ENCODE peak calls at places on chromosomes 5 and 9, in nine cellular contexts. One of them, this sample, is unnamed.

GRCh38 chr9:18675345-18675744 is 201.4 kb downstream of the ADAMTSL1 start:
- DNase-seq in pancreas: no peak
- DNase-seq in AG09309: no peak
- DNase-seq in progenitor cell of endocrine pancreas: no peak
- DNase-seq in skeletal muscle cell: no peak
- DNase-seq in hepatocyte: no peak
- DNase-seq in EL: peak; percentile 8
- DNase-seq in IMR-90: peak; percentile 19
- DNase-seq in T1000: no peak
- DNase-seq in this sample: no peak

GRCh38 chr5:178730940-178731265 is 444 bp upstream of the ZNF354A start:
- DNase-seq in T1000: no peak
- DNase-seq in progenitor cell of endocrine pancreas: no peak
- DNase-seq in hepatocyte: no peak
- DNase-seq in EL: no peak
- DNase-seq in IMR-90: no peak
- DNase-seq in skeletal muscle cell: no peak
- DNase-seq in AG09309: no peak
- DNase-seq in pancreas: no peak
- DNase-seq in this sample: no peak

GRCh38 chr9:94717656-94718225 is 8.8 kb upstream of the AOPEP start:
- DNase-seq in pancreas: no peak
- DNase-seq in AG09309: no peak
- DNase-seq in EL: no peak
- DNase-seq in hepatocyte: no peak
- DNase-seq in progenitor cell of endocrine pancreas: no peak
- DNase-seq in skeletal muscle cell: no peak
- DNase-seq in IMR-90: peak; percentile 54
- DNase-seq in T1000: no peak
- DNase-seq in this sample: no peak

GRCh38 chr9:21056931-21057330 is 20.8 kb downstream of the IFNB1 start:
- DNase-seq in IMR-90: peak; percentile 49
- DNase-seq in pancreas: no peak
- DNase-seq in EL: peak; percentile 48
- DNase-seq in skeletal muscle cell: no peak
- DNase-seq in T1000: no peak
- DNase-seq in progenitor cell of endocrine pancreas: no peak
- DNase-seq in hepatocyte: no peak
- DNase-seq in AG09309: no peak
- DNase-seq in this sample: no peak

GRCh38 chr5:81878333-81878732 is 93.5 kb upstream of the ATG10 start:
- DNase-seq in progenitor cell of endocrine pancreas: no peak
- DNase-seq in AG09309: no peak
- DNase-seq in IMR-90: no peak
- DNase-seq in hepatocyte: no peak
- DNase-seq in pancreas: no peak
- DNase-seq in EL: no peak
- DNase-seq in T1000: no peak
- DNase-seq in skeletal muscle cell: no peak
- DNase-seq in this sample: no peak

GRCh38 chr5:152560508-152561137 is 155.5 kb upstream of the NMUR2 start:
- DNase-seq in hepatocyte: peak; percentile 80
- DNase-seq in EL: peak; percentile 49
- DNase-seq in pancreas: peak; percentile 61
- DNase-seq in AG09309: no peak
- DNase-seq in skeletal muscle cell: peak; percentile 19
- DNase-seq in IMR-90: peak; percentile 12
- DNase-seq in T1000: no peak
- DNase-seq in progenitor cell of endocrine pancreas: peak; percentile 52
- DNase-seq in this sample: no peak

GRCh38 chr9:23372703-23373102 is 453.3 kb downstream of the ELAVL2 start:
- DNase-seq in hepatocyte: no peak
- DNase-seq in progenitor cell of endocrine pancreas: no peak
- DNase-seq in pancreas: no peak
- DNase-seq in EL: no peak
- DNase-seq in T1000: no peak
- DNase-seq in AG09309: no peak
- DNase-seq in IMR-90: no peak
- DNase-seq in skeletal muscle cell: no peak
- DNase-seq in this sample: no peak

GRCh38 chr5:147750065-147750464 is 32.5 kb downstream of the JAKMIP2 start:
- DNase-seq in EL: no peak
- DNase-seq in hepatocyte: no peak
- DNase-seq in T1000: no peak
- DNase-seq in skeletal muscle cell: no peak
- DNase-seq in pancreas: no peak
- DNase-seq in AG09309: no peak
- DNase-seq in IMR-90: no peak
- DNase-seq in progenitor cell of endocrine pancreas: no peak
- DNase-seq in this sample: no peak

GRCh38 chr9:111016046-111017026 is 21.9 kb downstream of the LPAR1 start:
- DNase-seq in EL: peak; percentile 61
- DNase-seq in hepatocyte: peak; percentile 32
- DNase-seq in IMR-90: peak; percentile 76
- DNase-seq in skeletal muscle cell: no peak
- DNase-seq in pancreas: no peak
- DNase-seq in AG09309: no peak
- DNase-seq in T1000: no peak
- DNase-seq in progenitor cell of endocrine pancreas: no peak
- DNase-seq in this sample: no peak

GRCh38 chr9:87766697-87767096 is 40.8 kb downstream of the CTSL start:
- DNase-seq in IMR-90: no peak
- DNase-seq in AG09309: no peak
- DNase-seq in skeletal muscle cell: no peak
- DNase-seq in hepatocyte: peak; percentile 69
- DNase-seq in pancreas: no peak
- DNase-seq in T1000: no peak
- DNase-seq in EL: no peak
- DNase-seq in progenitor cell of endocrine pancreas: no peak
- DNase-seq in this sample: no peak

GRCh38 chr9:92191801-92192200 is 76.6 kb upstream of the SPTLC1 start:
- DNase-seq in AG09309: peak; percentile 41
- DNase-seq in hepatocyte: no peak
- DNase-seq in skeletal muscle cell: peak; percentile 41
- DNase-seq in progenitor cell of endocrine pancreas: no peak
- DNase-seq in EL: peak; percentile 63
- DNase-seq in T1000: no peak
- DNase-seq in IMR-90: peak; percentile 59
- DNase-seq in pancreas: no peak
- DNase-seq in this sample: no peak

GRCh38 chr5:123610209-123610608 is 98.2 kb downstream of the CSNK1G3 start:
- DNase-seq in IMR-90: peak; percentile 51
- DNase-seq in AG09309: no peak
- DNase-seq in skeletal muscle cell: peak; percentile 9
- DNase-seq in EL: peak; percentile 17
- DNase-seq in pancreas: no peak
- DNase-seq in hepatocyte: peak; percentile 2
- DNase-seq in progenitor cell of endocrine pancreas: no peak
- DNase-seq in T1000: no peak
- DNase-seq in this sample: no peak

GRCh38 chr9:112015736-112016135 is 119.1 kb downstream of the UGCG start:
- DNase-seq in progenitor cell of endocrine pancreas: no peak
- DNase-seq in hepatocyte: no peak
- DNase-seq in T1000: no peak
- DNase-seq in skeletal muscle cell: no peak
- DNase-seq in AG09309: no peak
- DNase-seq in EL: no peak
- DNase-seq in IMR-90: no peak
- DNase-seq in pancreas: no peak
- DNase-seq in this sample: no peak

GRCh38 chr5:135391123-135391868 is 7.7 kb downstream of the MACROH2A1 start:
- DNase-seq in skeletal muscle cell: peak; percentile 82
- DNase-seq in pancreas: no peak
- DNase-seq in hepatocyte: no peak
- DNase-seq in IMR-90: peak; percentile 95
- DNase-seq in EL: peak; percentile 89
- DNase-seq in progenitor cell of endocrine pancreas: no peak
- DNase-seq in T1000: no peak
- DNase-seq in AG09309: peak; percentile 72
- DNase-seq in this sample: no peak

GRCh38 chr5:81401266-81401665 is 7.3 kb upstream of the ACOT12 start:
- DNase-seq in T1000: no peak
- DNase-seq in EL: no peak
- DNase-seq in hepatocyte: no peak
- DNase-seq in skeletal muscle cell: no peak
- DNase-seq in progenitor cell of endocrine pancreas: no peak
- DNase-seq in IMR-90: no peak
- DNase-seq in AG09309: no peak
- DNase-seq in pancreas: no peak
- DNase-seq in this sample: no peak

GRCh38 chr5:172806897-172807672 is 27.0 kb upstream of the ERGIC1 start:
- DNase-seq in progenitor cell of endocrine pancreas: peak; percentile 41
- DNase-seq in IMR-90: peak; percentile 89
- DNase-seq in T1000: peak; percentile 36
- DNase-seq in AG09309: no peak
- DNase-seq in EL: peak; percentile 91
- DNase-seq in skeletal muscle cell: peak; percentile 83
- DNase-seq in pancreas: peak; percentile 90
- DNase-seq in hepatocyte: peak; percentile 93
- DNase-seq in this sample: no peak

GRCh38 chr5:1152771-1153282 is 41.0 kb upstream of the SLC12A7 start:
- DNase-seq in skeletal muscle cell: no peak
- DNase-seq in IMR-90: no peak
- DNase-seq in AG09309: no peak
- DNase-seq in progenitor cell of endocrine pancreas: no peak
- DNase-seq in pancreas: no peak
- DNase-seq in EL: peak; percentile 14
- DNase-seq in T1000: no peak
- DNase-seq in hepatocyte: peak; percentile 40
- DNase-seq in this sample: no peak

GRCh38 chr9:16184964-16185646 is 632.3 kb downstream of the CCDC171 start:
- DNase-seq in progenitor cell of endocrine pancreas: no peak
- DNase-seq in skeletal muscle cell: no peak
- DNase-seq in IMR-90: no peak
- DNase-seq in hepatocyte: no peak
- DNase-seq in pancreas: no peak
- DNase-seq in T1000: no peak
- DNase-seq in EL: peak; percentile 40
- DNase-seq in AG09309: no peak
- DNase-seq in this sample: no peak

GRCh38 chr5:129639331-129639730 is 108.6 kb upstream of the MINAR2 start:
- DNase-seq in EL: no peak
- DNase-seq in AG09309: no peak
- DNase-seq in progenitor cell of endocrine pancreas: no peak
- DNase-seq in pancreas: no peak
- DNase-seq in T1000: no peak
- DNase-seq in skeletal muscle cell: no peak
- DNase-seq in hepatocyte: no peak
- DNase-seq in IMR-90: no peak
- DNase-seq in this sample: no peak

GRCh38 chr9:110141118-110141797 is 66.7 kb downstream of the C9orf152 start:
- DNase-seq in EL: peak; percentile 99
- DNase-seq in IMR-90: peak; percentile 99
- DNase-seq in hepatocyte: no peak
- DNase-seq in AG09309: peak; percentile 96
- DNase-seq in pancreas: peak; percentile 23
- DNase-seq in skeletal muscle cell: peak; percentile 98
- DNase-seq in progenitor cell of endocrine pancreas: no peak
- DNase-seq in T1000: peak; percentile 38
- DNase-seq in this sample: peak; percentile 88

GRCh38 chr9:126055386-126055785 is 271.2 kb upstream of the MVB12B start:
- DNase-seq in progenitor cell of endocrine pancreas: no peak
- DNase-seq in EL: peak; percentile 65
- DNase-seq in skeletal muscle cell: no peak
- DNase-seq in IMR-90: peak; percentile 17
- DNase-seq in AG09309: no peak
- DNase-seq in pancreas: no peak
- DNase-seq in T1000: no peak
- DNase-seq in hepatocyte: no peak
- DNase-seq in this sample: no peak

GRCh38 chr9:110579763-110580255 is 268 bp upstream of the SVEP1 start:
- DNase-seq in IMR-90: peak; percentile 71
- DNase-seq in hepatocyte: peak; percentile 35
- DNase-seq in T1000: peak; percentile 52
- DNase-seq in AG09309: peak; percentile 69
- DNase-seq in progenitor cell of endocrine pancreas: no peak
- DNase-seq in EL: peak; percentile 80
- DNase-seq in pancreas: no peak
- DNase-seq in skeletal muscle cell: no peak
- DNase-seq in this sample: no peak

GRCh38 chr9:87206064-87206661 is 258.9 kb upstream of the GAS1 start:
- DNase-seq in T1000: peak; percentile 15
- DNase-seq in EL: peak; percentile 88
- DNase-seq in pancreas: no peak
- DNase-seq in AG09309: peak; percentile 80
- DNase-seq in hepatocyte: no peak
- DNase-seq in IMR-90: peak; percentile 85
- DNase-seq in skeletal muscle cell: no peak
- DNase-seq in progenitor cell of endocrine pancreas: no peak
- DNase-seq in this sample: peak; percentile 14

GRCh38 chr5:82160948-82161347 is 117.2 kb downstream of the RPS23 start:
- DNase-seq in pancreas: no peak
- DNase-seq in progenitor cell of endocrine pancreas: no peak
- DNase-seq in hepatocyte: no peak
- DNase-seq in EL: peak; percentile 56
- DNase-seq in AG09309: peak; percentile 61
- DNase-seq in IMR-90: no peak
- DNase-seq in skeletal muscle cell: no peak
- DNase-seq in T1000: no peak
- DNase-seq in this sample: no peak

GRCh38 chr9:135326141-135326540 is 153.4 kb upstream of the PPP1R26 start:
- DNase-seq in pancreas: no peak
- DNase-seq in AG09309: no peak
- DNase-seq in hepatocyte: no peak
- DNase-seq in T1000: no peak
- DNase-seq in skeletal muscle cell: no peak
- DNase-seq in EL: no peak
- DNase-seq in IMR-90: no peak
- DNase-seq in progenitor cell of endocrine pancreas: no peak
- DNase-seq in this sample: no peak

GRCh38 chr5:117143381-117143780 is 568.8 kb upstream of the SEMA6A start:
- DNase-seq in EL: peak; percentile 1
- DNase-seq in hepatocyte: no peak
- DNase-seq in IMR-90: no peak
- DNase-seq in pancreas: no peak
- DNase-seq in AG09309: no peak
- DNase-seq in progenitor cell of endocrine pancreas: no peak
- DNase-seq in T1000: no peak
- DNase-seq in skeletal muscle cell: no peak
- DNase-seq in this sample: no peak

GRCh38 chr5:27821681-27822080 is 783.3 kb upstream of the CDH9 start:
- DNase-seq in pancreas: no peak
- DNase-seq in hepatocyte: no peak
- DNase-seq in skeletal muscle cell: peak; percentile 5
- DNase-seq in AG09309: no peak
- DNase-seq in progenitor cell of endocrine pancreas: no peak
- DNase-seq in IMR-90: no peak
- DNase-seq in EL: no peak
- DNase-seq in T1000: no peak
- DNase-seq in this sample: no peak

GRCh38 chr5:134184155-134185135 is 7.7 kb upstream of the SKP1 start:
- DNase-seq in skeletal muscle cell: no peak
- DNase-seq in EL: peak; percentile 69
- DNase-seq in pancreas: peak; percentile 77
- DNase-seq in T1000: peak; percentile 44
- DNase-seq in IMR-90: peak; percentile 56
- DNase-seq in hepatocyte: peak; percentile 80
- DNase-seq in progenitor cell of endocrine pancreas: peak; percentile 66
- DNase-seq in AG09309: no peak
- DNase-seq in this sample: no peak

GRCh38 chr9:133684461-133685361 is 48.5 kb downstream of the DBH start:
- DNase-seq in progenitor cell of endocrine pancreas: no peak
- DNase-seq in AG09309: no peak
- DNase-seq in IMR-90: no peak
- DNase-seq in pancreas: no peak
- DNase-seq in skeletal muscle cell: no peak
- DNase-seq in hepatocyte: no peak
- DNase-seq in T1000: no peak
- DNase-seq in EL: no peak
- DNase-seq in this sample: no peak

GRCh38 chr5:38666668-38667498 is 110.4 kb upstream of the LIFR start:
- DNase-seq in progenitor cell of endocrine pancreas: peak; percentile 12
- DNase-seq in hepatocyte: peak; percentile 71
- DNase-seq in skeletal muscle cell: peak; percentile 64
- DNase-seq in IMR-90: peak; percentile 34
- DNase-seq in T1000: no peak
- DNase-seq in EL: peak; percentile 48
- DNase-seq in AG09309: peak; percentile 7
- DNase-seq in pancreas: peak; percentile 72
- DNase-seq in this sample: no peak

GRCh38 chr9:82829818-82830217 is 233.1 kb downstream of the RASEF start:
- DNase-seq in IMR-90: no peak
- DNase-seq in EL: no peak
- DNase-seq in pancreas: no peak
- DNase-seq in T1000: no peak
- DNase-seq in AG09309: no peak
- DNase-seq in hepatocyte: no peak
- DNase-seq in skeletal muscle cell: no peak
- DNase-seq in progenitor cell of endocrine pancreas: no peak
- DNase-seq in this sample: no peak

This sample was measured in HS-27A.